ENCODE peak calls at places on chromosomes 16 and 17, in four cellular contexts. R, I, N and E are unnamed samples.

GRCh38 chr17:65109990-65110680 is 27.0 kb upstream of the RGS9 start:
- DNase-seq in I (no peak), R (no peak), N (no peak), E (no peak)

GRCh38 chr17:15999141-15999973 is at the start of the genes TTC19 and ZSWIM7:
- DNase-seq in N (peak), R (peak), I (peak), E (peak)

GRCh38 chr17:71084219-71084618 is 914.9 kb downstream of the KCNJ2 start:
- DNase-seq in R (peak), N (no peak), I (peak), E (peak)

GRCh38 chr17:37089998-37090397 is 141.2 kb downstream of the AATF start:
- DNase-seq in R (no peak), N (peak), I (no peak), E (no peak)

GRCh38 chr17:45749831-45750335 is 34.2 kb upstream of the CRHR1 start:
- DNase-seq in R (no peak), N (no peak), I (no peak), E (no peak)

GRCh38 chr17:80455784-80456183 is 20.6 kb downstream of the NPTX1 start:
- DNase-seq in N (no peak), I (peak), R (no peak), E (no peak)

GRCh38 chr17:4161560-4162221 is 18.7 kb downstream of the CYB5D2 start:
- DNase-seq in I (no peak), N (no peak), R (no peak), E (peak)

GRCh38 chr17:75228305-75228704 is 22.8 kb downstream of the NUP85 start:
- DNase-seq in R (no peak), I (no peak), N (no peak), E (no peak)

GRCh38 chr17:82031303-82031884 is at the start of gene RAC3:
- DNase-seq in I (no peak), R (peak), N (no peak), E (peak)
- TF ChIP-seq FOXK2 in I (no peak), R (no peak), N (no peak), E (no peak)

GRCh38 chr16:87201777-87202176 is 115.4 kb downstream of the C16orf95 start:
- DNase-seq in N (no peak), I (no peak), R (no peak), E (no peak)
- TF ChIP-seq FOXK2 in N (no peak), I (no peak), R (no peak), E (no peak)

GRCh38 chr16:59212492-59213024 is 478.4 kb upstream of the GOT2 start:
- DNase-seq in I (no peak), R (no peak), N (no peak), E (no peak)
- TF ChIP-seq FOXK2 in I (no peak), R (no peak), N (no peak), E (no peak)

GRCh38 chr16:64952177-64952576 is 169.7 kb downstream of the CDH11 start:
- DNase-seq in R (no peak), I (no peak), N (no peak), E (no peak)
- TF ChIP-seq FOXK2 in R (no peak), I (no peak), N (no peak), E (no peak)

DNA sequence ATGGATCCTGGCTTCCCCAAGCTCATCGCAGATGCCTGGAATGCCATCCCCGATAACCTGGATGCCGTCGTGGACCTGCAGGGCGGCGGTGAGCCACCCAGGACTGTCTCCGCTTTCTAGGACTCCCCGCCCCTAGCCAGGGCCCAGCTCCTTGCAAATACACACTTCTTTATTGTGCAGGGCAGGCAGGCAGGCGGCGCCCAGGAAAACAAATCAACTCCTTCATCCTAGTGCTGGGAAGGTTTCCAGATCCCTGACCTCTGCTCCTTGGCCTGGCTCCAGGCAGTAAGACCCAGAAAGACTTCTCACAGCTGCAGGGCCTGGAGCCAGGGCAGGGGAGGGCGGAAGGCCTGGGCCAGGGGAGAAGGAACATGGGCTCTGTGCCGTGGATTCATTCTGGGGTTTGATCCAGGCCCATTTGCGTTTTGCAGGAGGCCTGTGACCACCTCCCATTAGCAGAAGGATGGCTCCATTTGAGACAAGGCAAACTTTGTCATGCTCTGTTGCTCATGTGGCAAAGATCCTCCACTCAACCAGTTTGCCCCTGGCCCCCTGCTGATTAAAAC is 6.0 kb upstream of the LPCAT2 start:
- DNase-seq in I (peak), N (no peak), R (no peak), E (no peak)
- TF ChIP-seq FOXK2 in I (no peak), N (no peak), R (no peak), E (no peak)

GRCh38 chr16:11125936-11126335 is 130.1 kb downstream of the SOCS1 start:
- DNase-seq in R (no peak), N (no peak), I (no peak), E (no peak)
- TF ChIP-seq FOXK2 in R (no peak), N (no peak), I (no peak), E (no peak)

GRCh38 chr17:58643147-58643546 is 48.7 kb downstream of the TEX14 start:
- DNase-seq in R (no peak), I (no peak), N (no peak), E (no peak)
- TF ChIP-seq FOXK2 in R (no peak), I (no peak), N (no peak), E (no peak)

GRCh38 chr17:40556884-40557414 is 8.3 kb downstream of the CCR7 start:
- DNase-seq in N (no peak), I (no peak), R (no peak), E (peak)
- TF ChIP-seq FOXK2 in N (no peak), I (no peak), R (no peak), E (no peak)

GRCh38 chr17:13513039-13513405 is 88.7 kb downstream of the HS3ST3A1 start:
- DNase-seq in I (no peak), N (no peak), R (no peak), E (peak)
- TF ChIP-seq FOXK2 in I (no peak), N (no peak), R (no peak), E (peak)